ENCODE peak calls at places on chromosomes 4 and X, in seven cellular contexts. L, S, T, P, Q, G and I are unnamed samples.
A peak's percentile ranks its signal among the peaks of the same experiment; 100 is the strongest.

GRCh38 chrX:120857240-120857639 is 18.4 kb downstream of the CT47B1 start:
- DNase-seq in P (no peak), S (no peak), T (peak; percentile 7), G (no peak), L (no peak), Q (no peak), I (peak; percentile 2)

GRCh38 chr4:25578431-25578830 is 77.2 kb upstream of the SLC34A2 start:
- DNase-seq in T (no peak), S (no peak), P (no peak), Q (no peak), G (no peak), L (no peak), I (no peak)

GRCh38 chr4:150283689-150284088 is 205.4 kb downstream of the DCLK2 start:
- DNase-seq in L (no peak), G (no peak), Q (no peak), P (no peak), T (no peak), S (peak; percentile 99), I (peak; percentile 97)

GRCh38 chr4:123291329-123291728 is 105.3 kb upstream of the SPRY1 start:
- DNase-seq in S (no peak), Q (no peak), G (no peak), P (no peak), L (no peak), T (no peak), I (no peak)

GRCh38 chrX:17933856-17934255 is 72.8 kb upstream of the RAI2 start:
- DNase-seq in S (no peak), T (no peak), P (no peak), G (no peak), Q (no peak), L (no peak), I (no peak)

GRCh38 chr4:121360496-121360895 is 20.3 kb downstream of the QRFPR start:
- DNase-seq in G (no peak), Q (no peak), T (no peak), P (no peak), S (peak; percentile 2), L (no peak), I (peak; percentile 57)

GRCh38 chr4:98484031-98484430 is 174.4 kb downstream of the TSPAN5 start:
- DNase-seq in L (no peak), T (no peak), G (peak; percentile 57), S (no peak), P (no peak), Q (no peak), I (peak; percentile 41)

GRCh38 chrX:110180176-110180927 is 137.5 kb downstream of the AMMECR1 start:
- DNase-seq in S (peak; percentile 84), G (peak; percentile 66), T (peak; percentile 16), Q (no peak), P (no peak), L (no peak), I (peak; percentile 89)

GRCh38 chr4:1841201-1841885 is 14.6 kb downstream of the LETM1 start:
- DNase-seq in G (no peak), S (no peak), L (no peak), T (no peak), Q (no peak), P (no peak), I (no peak)

GRCh38 chr4:156190606-156191005 is 236.9 kb upstream of the CTSO start:
- DNase-seq in G (no peak), L (no peak), Q (no peak), S (peak; percentile 89), T (no peak), P (no peak), I (peak; percentile 58)

GRCh38 chr4:76811604-76812412 is 86.1 kb downstream of the SOWAHB start:
- DNase-seq in S (peak; percentile 69), L (no peak), P (no peak), T (no peak), Q (no peak), G (no peak), I (peak; percentile 49)
- TF ChIP-seq CTCF in S (no peak), L (no peak), P (no peak), T (no peak), Q (peak; percentile 50), G (no peak), I (peak; percentile 1)

GRCh38 chr4:47485047-47485692 is at the start of gene ATP10D:
- DNase-seq in Q (peak; percentile 98), P (peak; percentile 95), L (peak; percentile 75), S (peak; percentile 93), G (peak; percentile 83), T (peak; percentile 74), I (peak; percentile 90)
- TF ChIP-seq CTCF in Q (peak; percentile 50), P (peak; percentile 27), L (peak; percentile 37), S (peak; percentile 23), G (no peak), T (no peak), I (no peak)

DNA sequence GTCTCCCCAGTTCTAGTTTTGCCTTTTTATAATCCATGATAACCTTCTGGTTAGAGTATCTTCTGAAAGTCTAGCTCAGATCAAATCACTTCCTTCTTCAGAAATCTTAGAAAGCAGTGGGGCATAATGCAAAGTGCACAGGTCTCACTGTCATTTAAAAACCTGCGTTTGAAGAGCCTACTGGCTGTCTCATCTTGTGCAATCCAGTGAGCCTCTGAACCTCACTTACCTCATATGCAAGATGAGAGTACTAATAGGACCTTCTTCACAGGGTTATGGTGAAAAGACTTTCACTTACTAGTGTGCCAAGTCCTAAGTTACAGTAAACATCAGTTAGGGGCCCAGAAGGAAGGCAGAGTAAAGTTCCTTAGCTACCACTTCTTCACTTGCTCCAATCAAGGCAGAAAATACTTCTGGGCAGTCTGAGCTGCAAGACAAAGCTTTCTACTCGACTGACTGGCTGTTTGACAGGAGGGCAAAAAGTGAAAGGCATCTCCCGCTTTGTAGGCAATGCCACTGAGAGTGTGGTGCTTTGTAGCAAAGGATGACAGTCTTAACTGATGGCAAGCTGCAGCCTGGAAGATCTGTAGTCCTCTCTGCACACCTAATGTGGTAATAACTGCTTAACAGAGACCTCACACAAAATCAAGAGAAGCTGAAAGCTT is 131.2 kb downstream of the ENOX2 start:
- DNase-seq in T (no peak), S (no peak), P (no peak), G (no peak), Q (no peak), L (no peak), I (peak; percentile 15)
- TF ChIP-seq CTCF in T (no peak), S (no peak), P (no peak), G (no peak), Q (no peak), L (no peak), I (no peak)

GRCh38 chrX:55160685-55161552 is 59.2 kb upstream of the PAGE5 start:
- DNase-seq in S (peak; percentile 84), Q (peak; percentile 94), L (peak; percentile 76), T (peak; percentile 68), P (peak; percentile 92), G (peak; percentile 65), I (peak; percentile 79)
- TF ChIP-seq CTCF in S (peak; percentile 32), Q (peak; percentile 70), L (peak; percentile 80), T (no peak), P (no peak), G (peak; percentile 31), I (peak; percentile 11)

GRCh38 chrX:87664381-87664780 is 146.8 kb downstream of the KLHL4 start:
- DNase-seq in T (no peak), L (no peak), Q (no peak), P (no peak), S (peak; percentile 8), G (peak; percentile 4), I (peak; percentile 46)
- TF ChIP-seq CTCF in T (no peak), L (peak; percentile 33), Q (peak; percentile 83), P (peak; percentile 50), S (peak; percentile 55), G (peak; percentile 24), I (peak; percentile 48)

GRCh38 chr4:141346144-141346543 is 125.4 kb downstream of the ZNF330 start:
- DNase-seq in T (peak; percentile 24), P (no peak), Q (no peak), G (peak; percentile 56), S (peak; percentile 74), L (peak; percentile 13), I (peak; percentile 68)
- TF ChIP-seq CTCF in T (peak; percentile 53), P (peak; percentile 67), Q (peak; percentile 88), G (peak; percentile 68), S (peak; percentile 74), L (peak; percentile 56), I (peak; percentile 64)

DNA sequence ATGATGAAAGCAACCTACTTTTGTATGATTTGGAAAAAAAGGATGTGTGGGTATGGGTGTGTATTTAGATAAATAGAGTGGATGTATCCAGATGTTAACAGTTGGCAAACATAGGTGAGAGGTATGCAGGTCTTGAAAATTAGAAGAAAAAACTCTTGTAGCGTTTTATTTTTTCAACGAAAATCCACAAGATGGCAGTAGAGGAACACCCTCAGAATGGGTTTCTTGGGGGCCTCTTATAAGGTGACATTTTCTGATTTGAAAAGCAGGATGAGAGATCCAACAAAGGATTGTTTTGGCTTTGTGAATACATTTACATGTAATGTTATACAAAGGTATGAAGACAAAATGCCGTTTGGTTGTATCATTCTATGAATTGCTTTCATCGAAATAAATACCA is 68.3 kb downstream of the FMR1NB start:
- DNase-seq in Q (no peak), G (peak; percentile 3), L (peak; percentile 22), P (no peak), S (peak; percentile 18), T (peak; percentile 1), I (peak; percentile 45)
- TF ChIP-seq CTCF in Q (peak; percentile 85), G (peak; percentile 39), L (peak; percentile 39), P (peak; percentile 44), S (peak; percentile 63), T (peak; percentile 24), I (peak; percentile 61)